ENCODE peak calls at places on chromosomes 16 and 17, in seven cellular contexts. One of them, this sample, is unnamed.

GRCh38 chr17:77863814-77864161 is 94.7 kb upstream of the TNRC6C start:
- DNase-seq in NCI-H2081: no peak
- DNase-seq in naive thymus-derived CD8-positive, alpha-beta T cell: no peak
- DNase-seq in glutamatergic neuron: peak; percentile 70
- DNase-seq in GM04503: no peak
- DNase-seq in adrenal gland: no peak
- DNase-seq in activated CD4-positive, alpha-beta T cell treated with anti-CD3 and anti-CD28 coated beads, Interleukin-2, amount 50 U/mL, for 48 hours: no peak
- DNase-seq in this sample: peak; percentile 15

GRCh38 chr16:59249049-59249448 is 514.9 kb upstream of the GOT2 start:
- DNase-seq in adrenal gland: no peak
- DNase-seq in GM04503: no peak
- DNase-seq in activated CD4-positive, alpha-beta T cell treated with anti-CD3 and anti-CD28 coated beads, Interleukin-2, amount 50 U/mL, for 48 hours: no peak
- DNase-seq in NCI-H2081: no peak
- DNase-seq in glutamatergic neuron: peak; percentile 21
- DNase-seq in naive thymus-derived CD8-positive, alpha-beta T cell: no peak
- DNase-seq in this sample: no peak

GRCh38 chr17:69474171-69474831 is 59.8 kb downstream of the MAP2K6 start:
- DNase-seq in activated CD4-positive, alpha-beta T cell treated with anti-CD3 and anti-CD28 coated beads, Interleukin-2, amount 50 U/mL, for 48 hours: no peak
- DNase-seq in GM04503: no peak
- DNase-seq in NCI-H2081: no peak
- DNase-seq in naive thymus-derived CD8-positive, alpha-beta T cell: no peak
- DNase-seq in adrenal gland: no peak
- DNase-seq in glutamatergic neuron: no peak
- DNase-seq in this sample: no peak

GRCh38 chr17:41058741-41059140 is 1.2 kb downstream of the KRTAP2-3 start:
- DNase-seq in NCI-H2081: no peak
- DNase-seq in glutamatergic neuron: no peak
- DNase-seq in adrenal gland: no peak
- DNase-seq in GM04503: no peak
- DNase-seq in naive thymus-derived CD8-positive, alpha-beta T cell: no peak
- DNase-seq in activated CD4-positive, alpha-beta T cell treated with anti-CD3 and anti-CD28 coated beads, Interleukin-2, amount 50 U/mL, for 48 hours: no peak
- DNase-seq in this sample: no peak

GRCh38 chr16:29765167-29766032 is 12.7 kb upstream of the ZG16 start:
- DNase-seq in GM04503: no peak
- DNase-seq in naive thymus-derived CD8-positive, alpha-beta T cell: no peak
- DNase-seq in activated CD4-positive, alpha-beta T cell treated with anti-CD3 and anti-CD28 coated beads, Interleukin-2, amount 50 U/mL, for 48 hours: no peak
- DNase-seq in glutamatergic neuron: no peak
- DNase-seq in adrenal gland: no peak
- DNase-seq in NCI-H2081: peak; percentile 39
- DNase-seq in this sample: peak; percentile 96

GRCh38 chr16:69613283-69614154 is 47.8 kb downstream of the NFAT5 start:
- DNase-seq in activated CD4-positive, alpha-beta T cell treated with anti-CD3 and anti-CD28 coated beads, Interleukin-2, amount 50 U/mL, for 48 hours: no peak
- DNase-seq in naive thymus-derived CD8-positive, alpha-beta T cell: no peak
- DNase-seq in NCI-H2081: no peak
- DNase-seq in adrenal gland: no peak
- DNase-seq in glutamatergic neuron: no peak
- DNase-seq in GM04503: no peak
- DNase-seq in this sample: no peak

GRCh38 chr16:90011908-90012501 is 7.3 kb downstream of the DBNDD1 start:
- DNase-seq in glutamatergic neuron: no peak
- DNase-seq in adrenal gland: no peak
- DNase-seq in GM04503: no peak
- DNase-seq in naive thymus-derived CD8-positive, alpha-beta T cell: no peak
- DNase-seq in NCI-H2081: no peak
- DNase-seq in activated CD4-positive, alpha-beta T cell treated with anti-CD3 and anti-CD28 coated beads, Interleukin-2, amount 50 U/mL, for 48 hours: no peak
- DNase-seq in this sample: no peak

GRCh38 chr17:78324391-78325075 is 35.3 kb downstream of the SOCS3 start:
- DNase-seq in NCI-H2081: peak; percentile 51
- DNase-seq in glutamatergic neuron: no peak
- DNase-seq in activated CD4-positive, alpha-beta T cell treated with anti-CD3 and anti-CD28 coated beads, Interleukin-2, amount 50 U/mL, for 48 hours: no peak
- DNase-seq in naive thymus-derived CD8-positive, alpha-beta T cell: peak; percentile 17
- DNase-seq in adrenal gland: peak; percentile 72
- DNase-seq in GM04503: peak; percentile 86
- DNase-seq in this sample: no peak

GRCh38 chr16:70614208-70614951 is 32.0 kb upstream of the IL34 start:
- DNase-seq in adrenal gland: no peak
- DNase-seq in naive thymus-derived CD8-positive, alpha-beta T cell: no peak
- DNase-seq in glutamatergic neuron: no peak
- DNase-seq in GM04503: no peak
- DNase-seq in NCI-H2081: no peak
- DNase-seq in activated CD4-positive, alpha-beta T cell treated with anti-CD3 and anti-CD28 coated beads, Interleukin-2, amount 50 U/mL, for 48 hours: no peak
- DNase-seq in this sample: no peak

GRCh38 chr17:2564876-2565275 is 28.6 kb upstream of the PAFAH1B1 start:
- DNase-seq in naive thymus-derived CD8-positive, alpha-beta T cell: no peak
- DNase-seq in glutamatergic neuron: no peak
- DNase-seq in NCI-H2081: peak; percentile 4
- DNase-seq in GM04503: no peak
- DNase-seq in adrenal gland: no peak
- DNase-seq in activated CD4-positive, alpha-beta T cell treated with anti-CD3 and anti-CD28 coated beads, Interleukin-2, amount 50 U/mL, for 48 hours: no peak
- DNase-seq in this sample: no peak

GRCh38 chr17:2025220-2025621 is at the start of gene RTN4RL1:
- DNase-seq in GM04503: peak; percentile 57
- DNase-seq in activated CD4-positive, alpha-beta T cell treated with anti-CD3 and anti-CD28 coated beads, Interleukin-2, amount 50 U/mL, for 48 hours: peak; percentile 65
- DNase-seq in adrenal gland: peak; percentile 84
- DNase-seq in glutamatergic neuron: peak; percentile 90
- DNase-seq in naive thymus-derived CD8-positive, alpha-beta T cell: peak; percentile 63
- DNase-seq in NCI-H2081: peak; percentile 50
- DNase-seq in this sample: peak; percentile 65

GRCh38 chr17:29095439-29095838 is 52.5 kb downstream of the PIPOX start:
- DNase-seq in NCI-H2081: no peak
- DNase-seq in GM04503: no peak
- DNase-seq in adrenal gland: no peak
- DNase-seq in activated CD4-positive, alpha-beta T cell treated with anti-CD3 and anti-CD28 coated beads, Interleukin-2, amount 50 U/mL, for 48 hours: no peak
- DNase-seq in naive thymus-derived CD8-positive, alpha-beta T cell: no peak
- DNase-seq in glutamatergic neuron: no peak
- DNase-seq in this sample: no peak

GRCh38 chr17:31269597-31269996 is 27.4 kb downstream of the OMG start:
- DNase-seq in adrenal gland: peak; percentile 72
- DNase-seq in NCI-H2081: no peak
- DNase-seq in GM04503: peak; percentile 99
- DNase-seq in activated CD4-positive, alpha-beta T cell treated with anti-CD3 and anti-CD28 coated beads, Interleukin-2, amount 50 U/mL, for 48 hours: no peak
- DNase-seq in glutamatergic neuron: no peak
- DNase-seq in naive thymus-derived CD8-positive, alpha-beta T cell: no peak
- DNase-seq in this sample: no peak

GRCh38 chr17:58308173-58308984 is 20.2 kb downstream of the TSPOAP1 start:
- DNase-seq in GM04503: no peak
- DNase-seq in activated CD4-positive, alpha-beta T cell treated with anti-CD3 and anti-CD28 coated beads, Interleukin-2, amount 50 U/mL, for 48 hours: no peak
- DNase-seq in glutamatergic neuron: peak; percentile 51
- DNase-seq in naive thymus-derived CD8-positive, alpha-beta T cell: no peak
- DNase-seq in adrenal gland: peak; percentile 18
- DNase-seq in NCI-H2081: no peak
- DNase-seq in this sample: no peak

GRCh38 chr17:80428796-80429195 is 13.8 kb downstream of the ENDOV start:
- DNase-seq in naive thymus-derived CD8-positive, alpha-beta T cell: no peak
- DNase-seq in GM04503: no peak
- DNase-seq in adrenal gland: no peak
- DNase-seq in glutamatergic neuron: no peak
- DNase-seq in activated CD4-positive, alpha-beta T cell treated with anti-CD3 and anti-CD28 coated beads, Interleukin-2, amount 50 U/mL, for 48 hours: no peak
- DNase-seq in NCI-H2081: no peak
- DNase-seq in this sample: no peak

GRCh38 chr16:75116081-75116910 is at the start of gene LDHD:
- DNase-seq in GM04503: no peak
- DNase-seq in naive thymus-derived CD8-positive, alpha-beta T cell: no peak
- DNase-seq in adrenal gland: peak; percentile 89
- DNase-seq in activated CD4-positive, alpha-beta T cell treated with anti-CD3 and anti-CD28 coated beads, Interleukin-2, amount 50 U/mL, for 48 hours: no peak
- DNase-seq in NCI-H2081: no peak
- DNase-seq in glutamatergic neuron: no peak
- DNase-seq in this sample: no peak

GRCh38 chr17:39791296-39791992 is 53.7 kb downstream of the GRB7 start:
- DNase-seq in GM04503: no peak
- DNase-seq in adrenal gland: no peak
- DNase-seq in glutamatergic neuron: no peak
- DNase-seq in NCI-H2081: no peak
- DNase-seq in activated CD4-positive, alpha-beta T cell treated with anti-CD3 and anti-CD28 coated beads, Interleukin-2, amount 50 U/mL, for 48 hours: peak; percentile 46
- DNase-seq in naive thymus-derived CD8-positive, alpha-beta T cell: peak; percentile 27
- DNase-seq in this sample: no peak

GRCh38 chr17:81512984-81513668 is 527 bp upstream of the ACTG1 start:
- DNase-seq in NCI-H2081: peak; percentile 80
- DNase-seq in naive thymus-derived CD8-positive, alpha-beta T cell: peak; percentile 59
- DNase-seq in GM04503: no peak
- DNase-seq in activated CD4-positive, alpha-beta T cell treated with anti-CD3 and anti-CD28 coated beads, Interleukin-2, amount 50 U/mL, for 48 hours: peak; percentile 72
- DNase-seq in glutamatergic neuron: peak; percentile 64
- DNase-seq in adrenal gland: peak; percentile 75
- DNase-seq in this sample: peak; percentile 31

GRCh38 chr17:44599298-44600175 is 42.3 kb downstream of the FZD2 start:
- DNase-seq in glutamatergic neuron: no peak
- DNase-seq in NCI-H2081: no peak
- DNase-seq in activated CD4-positive, alpha-beta T cell treated with anti-CD3 and anti-CD28 coated beads, Interleukin-2, amount 50 U/mL, for 48 hours: no peak
- DNase-seq in naive thymus-derived CD8-positive, alpha-beta T cell: no peak
- DNase-seq in adrenal gland: peak; percentile 80
- DNase-seq in GM04503: peak; percentile 34
- DNase-seq in this sample: peak; percentile 32

GRCh38 chr16:50229149-50229726 is 37.1 kb upstream of the ADCY7 start:
- DNase-seq in NCI-H2081: no peak
- DNase-seq in activated CD4-positive, alpha-beta T cell treated with anti-CD3 and anti-CD28 coated beads, Interleukin-2, amount 50 U/mL, for 48 hours: no peak
- DNase-seq in glutamatergic neuron: no peak
- DNase-seq in adrenal gland: no peak
- DNase-seq in naive thymus-derived CD8-positive, alpha-beta T cell: no peak
- DNase-seq in GM04503: no peak
- DNase-seq in this sample: no peak

GRCh38 chr16:78606572-78606971 is 507.1 kb downstream of the WWOX start:
- DNase-seq in naive thymus-derived CD8-positive, alpha-beta T cell: no peak
- DNase-seq in adrenal gland: no peak
- DNase-seq in glutamatergic neuron: no peak
- DNase-seq in activated CD4-positive, alpha-beta T cell treated with anti-CD3 and anti-CD28 coated beads, Interleukin-2, amount 50 U/mL, for 48 hours: no peak
- DNase-seq in GM04503: no peak
- DNase-seq in NCI-H2081: no peak
- DNase-seq in this sample: peak; percentile 28

GRCh38 chr17:77817953-77818352 is 140.6 kb upstream of the TNRC6C start:
- DNase-seq in adrenal gland: no peak
- DNase-seq in naive thymus-derived CD8-positive, alpha-beta T cell: no peak
- DNase-seq in activated CD4-positive, alpha-beta T cell treated with anti-CD3 and anti-CD28 coated beads, Interleukin-2, amount 50 U/mL, for 48 hours: no peak
- DNase-seq in glutamatergic neuron: no peak
- DNase-seq in NCI-H2081: no peak
- DNase-seq in GM04503: no peak
- DNase-seq in this sample: no peak

GRCh38 chr16:4682616-4683254 is 10.6 kb upstream of the NUDT16L1 start:
- DNase-seq in glutamatergic neuron: peak; percentile 80
- DNase-seq in naive thymus-derived CD8-positive, alpha-beta T cell: peak; percentile 46
- DNase-seq in activated CD4-positive, alpha-beta T cell treated with anti-CD3 and anti-CD28 coated beads, Interleukin-2, amount 50 U/mL, for 48 hours: peak; percentile 45
- DNase-seq in adrenal gland: peak; percentile 79
- DNase-seq in NCI-H2081: no peak
- DNase-seq in GM04503: no peak
- DNase-seq in this sample: peak; percentile 31

GRCh38 chr16:1057252-1057932 is 15.2 kb upstream of the SSTR5 start:
- DNase-seq in naive thymus-derived CD8-positive, alpha-beta T cell: peak; percentile 48
- DNase-seq in activated CD4-positive, alpha-beta T cell treated with anti-CD3 and anti-CD28 coated beads, Interleukin-2, amount 50 U/mL, for 48 hours: peak; percentile 76
- DNase-seq in NCI-H2081: no peak
- DNase-seq in glutamatergic neuron: peak; percentile 88
- DNase-seq in adrenal gland: peak; percentile 66
- DNase-seq in GM04503: no peak
- DNase-seq in this sample: no peak

GRCh38 chr16:50267651-50268050 is 1.3 kb downstream of the ADCY7 start:
- DNase-seq in naive thymus-derived CD8-positive, alpha-beta T cell: no peak
- DNase-seq in NCI-H2081: no peak
- DNase-seq in glutamatergic neuron: no peak
- DNase-seq in GM04503: no peak
- DNase-seq in adrenal gland: no peak
- DNase-seq in activated CD4-positive, alpha-beta T cell treated with anti-CD3 and anti-CD28 coated beads, Interleukin-2, amount 50 U/mL, for 48 hours: no peak
- DNase-seq in this sample: no peak

GRCh38 chr17:38341035-38341721 is 2.6 kb downstream of the GPR179 start:
- DNase-seq in adrenal gland: peak; percentile 77
- DNase-seq in naive thymus-derived CD8-positive, alpha-beta T cell: no peak
- DNase-seq in activated CD4-positive, alpha-beta T cell treated with anti-CD3 and anti-CD28 coated beads, Interleukin-2, amount 50 U/mL, for 48 hours: no peak
- DNase-seq in NCI-H2081: peak; percentile 82
- DNase-seq in GM04503: no peak
- DNase-seq in glutamatergic neuron: no peak
- DNase-seq in this sample: peak; percentile 93

GRCh38 chr16:1536601-1537000 is 3.1 kb downstream of the TMEM204 start:
- DNase-seq in activated CD4-positive, alpha-beta T cell treated with anti-CD3 and anti-CD28 coated beads, Interleukin-2, amount 50 U/mL, for 48 hours: no peak
- DNase-seq in glutamatergic neuron: no peak
- DNase-seq in NCI-H2081: no peak
- DNase-seq in GM04503: no peak
- DNase-seq in naive thymus-derived CD8-positive, alpha-beta T cell: no peak
- DNase-seq in adrenal gland: no peak
- DNase-seq in this sample: no peak

GRCh38 chr16:56669005-56669839 is at the start of gene MT1H:
- DNase-seq in GM04503: no peak
- DNase-seq in glutamatergic neuron: no peak
- DNase-seq in activated CD4-positive, alpha-beta T cell treated with anti-CD3 and anti-CD28 coated beads, Interleukin-2, amount 50 U/mL, for 48 hours: no peak
- DNase-seq in naive thymus-derived CD8-positive, alpha-beta T cell: no peak
- DNase-seq in NCI-H2081: no peak
- DNase-seq in adrenal gland: no peak
- DNase-seq in this sample: peak; percentile 1

This sample was measured in DMS79 treated with DMSO at 0.1 percent for 48 hours.